ENCODE peak calls at places on chromosome 16, in eight cellular contexts. J is PC-9, M is GM23338, Q is fibroblast of lung, Y is neural progenitor cell, O is mammary epithelial cell, A is MM.1S, D is osteoblast. V is an unnamed sample.

GRCh38 chr16:4682616-4683254 is 10.6 kb upstream of the NUDT16L1 start:
- DNase-seq in J (peak; percentile 71), M (peak; percentile 90), Q (peak; percentile 27), Y (peak; percentile 78), O (peak; percentile 44), A (no peak), D (peak; percentile 92), V (no peak)

GRCh38 chr16:88727871-88728270 is 21.6 kb downstream of the CTU2 start:
- DNase-seq in J (no peak), M (no peak), Q (no peak), Y (no peak), O (no peak), A (no peak), D (no peak), V (no peak)

GRCh38 chr16:67092227-67092626 is 17.5 kb upstream of the PHAF1 start:
- DNase-seq in J (no peak), M (no peak), Q (peak; percentile 82), Y (no peak), O (no peak), A (no peak), D (peak; percentile 90), V (no peak)

GRCh38 chr16:4580245-4580644 is 24.1 kb downstream of the C16orf96 start:
- DNase-seq in J (peak; percentile 60), M (no peak), Q (peak; percentile 56), Y (no peak), O (no peak), A (no peak), D (peak; percentile 71), V (no peak)

GRCh38 chr16:3717235-3718018 is at the start of gene TRAP1:
- DNase-seq in J (peak; percentile 45), M (peak; percentile 71), Q (peak; percentile 73), Y (peak; percentile 90), O (peak; percentile 68), A (peak; percentile 82), D (peak; percentile 99), V (peak; percentile 76)

GRCh38 chr16:14564323-14564722 is 65.7 kb downstream of the PARN start:
- DNase-seq in J (peak; percentile 51), M (peak; percentile 8), Q (no peak), Y (no peak), O (peak; percentile 79), A (peak; percentile 24), D (no peak), V (no peak)

GRCh38 chr16:23784811-23785447 is 30.1 kb downstream of the CHP2 start:
- DNase-seq in J (no peak), M (no peak), Q (peak; percentile 38), Y (no peak), O (peak; percentile 88), A (no peak), D (peak; percentile 21), V (no peak)

GRCh38 chr16:67245189-67245585 is 2.1 kb downstream of the FHOD1 start:
- DNase-seq in J (no peak), M (no peak), Q (no peak), Y (no peak), O (no peak), A (no peak), D (peak; percentile 11), V (no peak)

GRCh38 chr16:3861808-3862451 is 18.6 kb downstream of the CREBBP start:
- DNase-seq in J (no peak), M (no peak), Q (peak; percentile 44), Y (peak; percentile 51), O (no peak), A (no peak), D (peak; percentile 74), V (no peak)

GRCh38 chr16:14088155-14088753 is 17.1 kb downstream of the MRTFB start:
- DNase-seq in J (no peak), M (no peak), Q (no peak), Y (no peak), O (no peak), A (no peak), D (no peak), V (no peak)

GRCh38 chr16:85583491-85584181 is 29.5 kb upstream of the GSE1 start:
- DNase-seq in J (no peak), M (no peak), Q (peak; percentile 92), Y (peak; percentile 83), O (no peak), A (no peak), D (peak; percentile 89), V (peak; percentile 65)

GRCh38 chr16:2485811-2486507 is 11.0 kb downstream of the TBC1D24 start:
- DNase-seq in J (no peak), M (no peak), Q (no peak), Y (no peak), O (no peak), A (no peak), D (peak; percentile 46), V (no peak)

GRCh38 chr16:2486645-2487516 is 12.0 kb downstream of the TBC1D24 start:
- DNase-seq in J (no peak), M (no peak), Q (no peak), Y (peak; percentile 52), O (no peak), A (no peak), D (peak; percentile 76), V (no peak)

GRCh38 chr16:2489581-2489980 is 14.7 kb downstream of the TBC1D24 start:
- DNase-seq in J (no peak), M (no peak), Q (no peak), Y (no peak), O (no peak), A (no peak), D (peak; percentile 49), V (no peak)

GRCh38 chr16:2487903-2488531 is 13.1 kb downstream of the TBC1D24 start:
- DNase-seq in J (no peak), M (no peak), Q (no peak), Y (no peak), O (no peak), A (no peak), D (peak; percentile 61), V (no peak)

GRCh38 chr16:2487517-2487842 is 12.6 kb downstream of the TBC1D24 start:
- DNase-seq in J (no peak), M (no peak), Q (no peak), Y (no peak), O (no peak), A (no peak), D (no peak), V (no peak)
- H2AFZ ChIP-seq in J (no peak overlapping the region), M (no peak overlapping the region), Q (no peak overlapping the region), Y (no peak overlapping the region), O (peak overlapping the region; percentile 22), A (no peak overlapping the region), D (no peak overlapping the region), V (no peak overlapping the region)

GRCh38 chr16:81731636-81732035 is 47.5 kb upstream of the PLCG2 start:
- DNase-seq in J (no peak), M (no peak), Q (no peak), Y (peak; percentile 27), O (no peak), A (no peak), D (no peak), V (no peak)

GRCh38 chr16:81732699-81733098 is 46.4 kb upstream of the PLCG2 start:
- DNase-seq in J (no peak), M (no peak), Q (no peak), Y (no peak), O (no peak), A (no peak), D (no peak), V (no peak)

GRCh38 chr16:81729451-81729850 is 49.6 kb upstream of the PLCG2 start:
- DNase-seq in J (no peak), M (peak; percentile 89), Q (no peak), Y (peak; percentile 60), O (no peak), A (no peak), D (no peak), V (no peak)

GRCh38 chr16:81728435-81728834 is 50.7 kb upstream of the PLCG2 start:
- DNase-seq in J (no peak), M (no peak), Q (no peak), Y (no peak), O (no peak), A (no peak), D (no peak), V (no peak)

DNA sequence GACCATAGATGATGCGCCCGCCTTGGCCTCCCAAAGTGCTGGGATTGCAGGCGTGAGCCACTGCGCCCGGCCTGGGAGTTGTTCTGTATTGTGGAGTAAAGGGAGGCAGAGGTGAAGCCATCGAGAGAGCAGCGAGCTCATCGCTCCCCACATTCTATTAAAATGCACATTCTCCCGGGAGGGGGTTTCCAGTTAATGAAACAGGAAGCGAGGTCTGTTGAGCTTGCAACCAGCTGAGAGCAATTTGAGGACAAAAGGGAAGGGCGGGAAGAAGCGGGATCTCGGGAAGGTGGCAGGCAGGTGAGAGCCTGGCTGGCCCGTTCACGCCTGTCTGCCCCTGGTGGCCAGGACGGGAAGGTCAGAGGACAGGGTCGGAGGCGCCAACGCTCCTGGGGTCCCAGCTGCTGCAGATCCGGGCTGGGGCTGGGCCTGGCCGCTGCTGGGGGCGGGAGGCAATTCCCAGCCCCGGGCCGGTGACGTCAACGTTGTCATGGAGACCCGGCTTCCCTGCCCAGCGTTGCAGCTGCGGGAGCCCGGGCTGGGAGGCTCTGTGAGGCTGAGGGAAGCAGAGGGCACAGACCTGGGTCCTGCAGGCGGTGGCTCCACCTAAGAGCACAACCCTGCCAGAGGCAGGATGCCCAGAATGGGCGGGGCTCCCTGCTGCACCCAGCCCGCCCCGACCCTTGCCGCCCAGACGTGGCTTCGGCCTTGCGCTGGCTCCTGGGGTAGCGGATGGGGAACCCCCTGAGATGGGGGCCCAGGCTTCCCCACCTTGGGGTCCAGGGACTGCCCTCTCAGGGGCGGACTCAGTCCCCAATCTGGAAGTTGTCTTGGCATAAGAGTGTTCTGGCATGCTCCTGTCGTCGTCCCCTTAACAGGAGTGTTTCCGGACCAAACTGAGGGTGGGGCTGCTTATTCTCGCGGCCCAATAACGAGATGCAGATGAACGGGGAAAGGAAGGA is 48.7 kb upstream of the PLCG2 start:
- DNase-seq in J (peak; percentile 38), M (peak; percentile 99), Q (peak; percentile 80), Y (peak; percentile 96), O (peak; percentile 53), A (peak; percentile 13), D (peak; percentile 97), V (peak; percentile 91)
- H2AFZ ChIP-seq in J (no peak overlapping the region), M (peak overlapping the region; percentile 94), Q (peak overlapping the region; percentile 63), Y (peak overlapping the region; percentile 60), O (peak overlapping the region; percentile 79), A (peak overlapping the region; percentile 69), D (peak overlapping the region; percentile 71), V (peak overlapping the region; percentile 88)

DNA sequence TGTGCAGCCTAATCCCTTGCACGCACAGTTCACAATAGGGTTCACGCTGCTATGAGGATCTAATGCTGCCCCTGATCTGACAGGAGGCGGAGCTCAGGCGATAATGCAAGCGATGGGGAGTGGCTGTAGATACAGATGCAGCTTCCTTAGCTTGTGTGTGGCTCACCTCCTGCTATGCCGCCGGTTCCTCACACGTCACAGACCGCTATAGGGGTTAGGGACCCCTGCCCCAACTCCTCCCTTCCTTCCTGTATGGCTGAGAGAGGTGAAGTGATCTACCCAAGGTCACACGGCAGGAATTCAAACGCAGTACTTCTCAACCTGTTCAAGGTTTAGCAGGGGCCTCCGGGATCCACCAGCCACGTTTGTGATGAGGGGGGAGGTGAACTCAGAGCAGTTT is 13.4 kb upstream of the PLLP start:
- DNase-seq in J (no peak), M (peak; percentile 65), Q (no peak), Y (peak; percentile 20), O (no peak), A (no peak), D (peak; percentile 34), V (no peak)
- H2AFZ ChIP-seq in J (no peak overlapping the region), M (no peak overlapping the region), Q (no peak overlapping the region), Y (no peak overlapping the region), O (no peak overlapping the region), A (no peak overlapping the region), D (no peak overlapping the region), V (peak overlapping the region; percentile 33)

DNA sequence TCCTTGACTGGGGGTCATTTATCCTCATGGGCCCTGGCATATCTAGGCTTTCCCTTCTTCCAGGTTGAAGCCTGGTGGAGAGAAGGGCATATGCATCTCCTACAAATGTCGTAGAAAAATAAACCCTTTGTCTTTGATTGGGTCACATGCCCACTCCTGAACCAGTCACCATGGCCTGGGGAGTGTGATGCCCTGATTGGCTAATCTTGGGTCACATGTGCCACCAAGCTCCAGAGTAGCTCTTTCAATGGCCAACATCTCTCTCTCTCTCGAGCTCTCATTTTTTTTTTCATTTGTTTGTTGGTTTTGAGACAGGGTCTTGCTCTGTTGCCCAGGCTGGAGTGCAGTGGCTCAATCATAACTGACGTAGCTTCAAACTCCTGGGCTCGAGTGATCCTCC is 5.6 kb upstream of the XPO6 start:
- DNase-seq in J (no peak), M (no peak), Q (no peak), Y (no peak), O (no peak), A (no peak), D (no peak), V (no peak)
- H2AFZ ChIP-seq in J (no peak overlapping the region), M (no peak overlapping the region), Q (no peak overlapping the region), Y (peak overlapping the region; percentile 34), O (no peak overlapping the region), A (no peak overlapping the region), D (no peak overlapping the region), V (no peak overlapping the region)